ENCODE peak calls at places on chromosomes 13 and 19, in five cellular contexts. J is NCI-H2029; E is stimulated activated CD4-positive, alpha-beta T cell treated with anti-CD3 and anti-CD28 coated beads, TNF-alpha, amount 100 ng/mL, for 24 hours; L is activated CD8-positive, alpha-beta memory T cell treated with anti-CD3 and anti-CD28 coated beads for 1 hour; C is HTR-8/SVneo. X is an unnamed sample.

GRCh38 chr19:6773323-6773931 is 919 bp downstream of the VAV1 start:
- DNase-seq in J (no peak), E (peak), L (no peak), C (no peak), X (no peak)

GRCh38 chr13:99215466-99215865 is 14.8 kb downstream of the UBAC2 start:
- DNase-seq in L (no peak), J (no peak), C (no peak), E (no peak), X (peak)

GRCh38 chr13:80481589-80481988 is 140.7 kb upstream of the SPRY2 start:
- DNase-seq in J (no peak), C (no peak), E (no peak), L (no peak), X (no peak)

GRCh38 chr19:2077833-2078619 is 18.1 kb downstream of the MOB3A start:
- DNase-seq in C (no peak), E (no peak), J (no peak), L (no peak), X (no peak)

GRCh38 chr13:39350461-39350881 is 252.5 kb downstream of the LHFPL6 start:
- DNase-seq in J (no peak), L (no peak), C (no peak), E (no peak), X (no peak)

GRCh38 chr13:41502021-41502420 is 44.7 kb downstream of the RGCC start:
- DNase-seq in L (no peak), C (no peak), J (no peak), E (no peak), X (no peak)

GRCh38 chr13:99386911-99387788 is 80.0 kb upstream of the GPR183 start:
- DNase-seq in J (no peak), L (peak), E (peak), C (peak), X (no peak)

GRCh38 chr19:39498262-39499081 is at the start of gene DLL3:
- DNase-seq in E (no peak), C (no peak), J (peak), L (no peak), X (peak)

GRCh38 chr13:108595416-108596257 is 33.8 kb upstream of the MYO16 start:
- DNase-seq in L (no peak), E (no peak), C (no peak), J (no peak), X (no peak)

GRCh38 chr19:51809787-51810186 is 14.8 kb downstream of the FPR3 start:
- DNase-seq in J (no peak), E (no peak), C (no peak), L (no peak), X (no peak)

GRCh38 chr19:56837492-56837891 is 3.0 kb downstream of the PEG3 start:
- DNase-seq in J (no peak), L (no peak), C (no peak), E (no peak), X (no peak)

GRCh38 chr19:42048992-42049391 is 21.0 kb downstream of the GRIK5 start:
- DNase-seq in E (no peak), C (no peak), J (peak), L (no peak), X (peak)

GRCh38 chr19:2982983-2983350 is 5.6 kb downstream of the TLE6 start:
- DNase-seq in J (peak), C (no peak), L (no peak), E (no peak), X (peak)

GRCh38 chr13:85974604-85975366 is 175.6 kb upstream of the SLITRK6 start:
- DNase-seq in C (no peak), E (no peak), J (no peak), L (no peak), X (no peak)

GRCh38 chr13:48731957-48732569 is 78.3 kb downstream of the CYSLTR2 start:
- DNase-seq in L (peak), E (peak), C (no peak), J (no peak), X (no peak)

GRCh38 chr19:752652-753517 is 2.0 kb downstream of the MISP start:
- DNase-seq in C (peak), L (no peak), E (no peak), J (peak), X (no peak)

GRCh38 chr13:64278493-64278892 is 2862.8 kb upstream of the PCDH20 start:
- DNase-seq in L (no peak), J (no peak), C (peak), E (no peak), X (no peak)

GRCh38 chr19:50831026-50831396 is 2.4 kb downstream of the KLK15 start:
- DNase-seq in J (no peak), E (no peak), C (no peak), L (no peak), X (no peak)

GRCh38 chr19:16228637-16229321 is 31.1 kb downstream of the AP1M1 start:
- DNase-seq in L (no peak), E (no peak), C (no peak), J (no peak), X (no peak)

GRCh38 chr13:22748866-22749586 is 431.8 kb upstream of the SGCG start:
- DNase-seq in J (no peak), E (no peak), L (no peak), C (no peak), X (no peak)

GRCh38 chr19:21908066-21908465 is 72.1 kb upstream of the ZNF43 start:
- DNase-seq in J (no peak), L (no peak), E (no peak), C (no peak), X (no peak)

GRCh38 chr13:65825039-65825438 is 1405.1 kb downstream of the PCDH9 start:
- DNase-seq in C (no peak), E (no peak), J (no peak), L (no peak), X (no peak)

GRCh38 chr19:5340637-5341447 is at the start of gene PTPRS:
- DNase-seq in E (peak), L (peak), J (peak), C (peak), X (peak)

GRCh38 chr13:79647518-79647917 is 166.6 kb downstream of the NDFIP2 start:
- DNase-seq in J (no peak), E (no peak), L (no peak), C (no peak), X (peak)

GRCh38 chr19:56942749-56943148 is 102.2 kb upstream of the PEG3 start:
- DNase-seq in L (no peak), E (no peak), J (no peak), C (no peak), X (no peak)